ENCODE peak calls at places on chromosomes 12 and 14, in four cellular contexts. One of them, this sample, is unnamed.

GRCh38 chr12:15706010-15706676 is 83.0 kb downstream of the EPS8 start:
- DNase-seq in K562: peak
- DNase-seq in HEK293T: no peak
- DNase-seq in HepG2: no peak
- DNase-seq in this sample: no peak

GRCh38 chr12:30525171-30525570 is 170.5 kb downstream of the IPO8 start:
- DNase-seq in K562: no peak
- DNase-seq in HEK293T: no peak
- DNase-seq in HepG2: no peak
- DNase-seq in this sample: no peak

GRCh38 chr12:45644521-45644920 is 85.0 kb upstream of the ARID2 start:
- DNase-seq in K562: no peak
- DNase-seq in HEK293T: no peak
- DNase-seq in HepG2: no peak
- DNase-seq in this sample: no peak

GRCh38 chr12:115149685-115150378 is 465.9 kb upstream of the TBX3 start:
- DNase-seq in K562: no peak
- DNase-seq in HEK293T: no peak
- DNase-seq in HepG2: no peak
- DNase-seq in this sample: no peak

GRCh38 chr14:64937821-64938193 is 4.7 kb downstream of the GPX2 start:
- DNase-seq in K562: no peak
- DNase-seq in HEK293T: no peak
- DNase-seq in HepG2: peak
- DNase-seq in this sample: no peak

GRCh38 chr14:91582761-91583160 is 72.7 kb upstream of the PPP4R3A start:
- DNase-seq in K562: no peak
- DNase-seq in HEK293T: no peak
- DNase-seq in HepG2: no peak
- DNase-seq in this sample: no peak

GRCh38 chr14:99883866-99884650 is 90.8 kb downstream of the EML1 start:
- DNase-seq in K562: no peak
- DNase-seq in HEK293T: no peak
- DNase-seq in HepG2: no peak
- DNase-seq in this sample: no peak

GRCh38 chr12:77231548-77231947 is 166.2 kb upstream of the E2F7 start:
- DNase-seq in K562: no peak
- DNase-seq in HEK293T: no peak
- DNase-seq in HepG2: no peak
- DNase-seq in this sample: no peak

GRCh38 chr12:21323736-21324135 is 11.0 kb downstream of the SLCO1A2 start:
- DNase-seq in K562: no peak
- DNase-seq in HEK293T: no peak
- DNase-seq in HepG2: no peak
- DNase-seq in this sample: no peak

GRCh38 chr12:18217981-18218380 is 43.3 kb upstream of the PIK3C2G start:
- DNase-seq in K562: no peak
- DNase-seq in HEK293T: no peak
- DNase-seq in HepG2: no peak
- DNase-seq in this sample: no peak

GRCh38 chr14:50600849-50601248 is 40.9 kb downstream of the ATL1 start:
- DNase-seq in K562: peak
- DNase-seq in HEK293T: no peak
- DNase-seq in HepG2: peak
- DNase-seq in this sample: no peak

GRCh38 chr14:35068238-35069012 is 22.4 kb downstream of the FAM177A1 start:
- DNase-seq in K562: no peak
- DNase-seq in HEK293T: no peak
- DNase-seq in HepG2: no peak
- DNase-seq in this sample: no peak

GRCh38 chr12:49019435-49020317 is 1.1 kb upstream of the PRKAG1 start:
- DNase-seq in K562: peak
- DNase-seq in HEK293T: peak
- DNase-seq in HepG2: peak
- DNase-seq in this sample: no peak

GRCh38 chr14:104248203-104249055 is 110.0 kb downstream of the KIF26A start:
- DNase-seq in K562: no peak
- DNase-seq in HEK293T: no peak
- DNase-seq in HepG2: no peak
- DNase-seq in this sample: no peak

GRCh38 chr12:40202095-40203059 is 22.4 kb upstream of the LRRK2 start:
- DNase-seq in K562: no peak
- DNase-seq in HEK293T: no peak
- DNase-seq in HepG2: no peak
- DNase-seq in this sample: no peak

GRCh38 chr12:58491296-58491695 is 429.0 kb downstream of the LRIG3 start:
- DNase-seq in K562: no peak
- DNase-seq in HEK293T: no peak
- DNase-seq in HepG2: no peak
- DNase-seq in this sample: no peak

GRCh38 chr12:113537751-113538087 is 66.0 kb upstream of the LHX5 start:
- DNase-seq in K562: peak
- DNase-seq in HEK293T: no peak
- DNase-seq in HepG2: no peak
- DNase-seq in this sample: no peak

GRCh38 chr12:44154128-44154527 is 318.2 kb downstream of the TMEM117 start:
- DNase-seq in K562: no peak
- DNase-seq in HEK293T: no peak
- DNase-seq in HepG2: no peak
- DNase-seq in this sample: no peak

GRCh38 chr12:8687846-8688601 is 9.8 kb upstream of the RIMKLB start:
- DNase-seq in K562: peak
- DNase-seq in HEK293T: peak
- DNase-seq in HepG2: no peak
- DNase-seq in this sample: no peak

GRCh38 chr14:105399441-105399775 is 1.1 kb downstream of the TEX22 start:
- DNase-seq in K562: no peak
- DNase-seq in HEK293T: no peak
- DNase-seq in HepG2: no peak
- DNase-seq in this sample: no peak

GRCh38 chr14:55500219-55500701 is 59.8 kb upstream of the TBPL2 start:
- DNase-seq in K562: peak
- DNase-seq in HEK293T: no peak
- DNase-seq in HepG2: peak
- DNase-seq in this sample: no peak

GRCh38 chr14:36021030-36021422 is 155.5 kb downstream of the PTCSC3 start:
- DNase-seq in K562: no peak
- DNase-seq in HEK293T: no peak
- DNase-seq in HepG2: no peak
- DNase-seq in this sample: peak

GRCh38 chr12:44875417-44875953 is 630 bp downstream of the NELL2 start:
- DNase-seq in K562: no peak
- DNase-seq in HEK293T: peak
- DNase-seq in HepG2: no peak
- DNase-seq in this sample: no peak

DNA sequence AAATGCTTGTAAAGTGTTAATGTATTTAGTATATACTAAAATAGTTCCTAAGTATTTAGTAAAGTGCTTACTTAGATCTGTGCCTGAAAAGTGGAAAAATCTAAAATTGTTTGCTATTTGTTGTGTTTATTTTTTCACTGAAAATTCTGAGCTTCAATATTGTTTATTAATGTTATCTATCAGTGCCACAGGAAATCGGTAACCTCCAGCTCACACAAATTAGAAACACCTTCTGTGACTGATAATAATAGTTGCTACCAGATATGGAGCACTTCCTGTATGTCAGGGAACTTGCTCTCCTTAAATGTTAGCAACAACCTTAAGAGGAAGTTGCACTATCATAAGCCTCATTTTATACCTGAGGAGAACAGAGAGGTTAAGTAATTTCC is 735 bp upstream of the LRP10 start:
- DNase-seq in K562: no peak
- DNase-seq in HEK293T: no peak
- DNase-seq in HepG2: no peak
- DNase-seq in this sample: no peak
- TF ChIP-seq TARDBP in K562: no peak
- TF ChIP-seq TARDBP in HEK293T: no peak
- TF ChIP-seq TARDBP in HepG2: no peak
- TF ChIP-seq TARDBP in this sample: no peak

GRCh38 chr12:108565976-108566375 is 3.6 kb downstream of the ISCU start:
- DNase-seq in K562: no peak
- DNase-seq in HEK293T: no peak
- DNase-seq in HepG2: no peak
- DNase-seq in this sample: peak
- TF ChIP-seq TARDBP in K562: no peak
- TF ChIP-seq TARDBP in HEK293T: no peak
- TF ChIP-seq TARDBP in HepG2: no peak
- TF ChIP-seq TARDBP in this sample: no peak

GRCh38 chr12:53325539-53326061 is 4.2 kb upstream of the AAAS start:
- DNase-seq in K562: no peak
- DNase-seq in HEK293T: no peak
- DNase-seq in HepG2: peak
- DNase-seq in this sample: no peak

GRCh38 chr12:53324779-53325538 is 3.5 kb upstream of the AAAS start:
- DNase-seq in K562: peak
- DNase-seq in HEK293T: peak
- DNase-seq in HepG2: peak
- DNase-seq in this sample: peak

GRCh38 chr12:53326460-53327185 is 5.2 kb upstream of the AAAS start:
- DNase-seq in K562: no peak
- DNase-seq in HEK293T: no peak
- DNase-seq in HepG2: no peak
- DNase-seq in this sample: no peak

GRCh38 chr12:53327435-53328042 is 6.1 kb upstream of the AAAS start:
- DNase-seq in K562: peak
- DNase-seq in HEK293T: no peak
- DNase-seq in HepG2: no peak
- DNase-seq in this sample: no peak

DNA sequence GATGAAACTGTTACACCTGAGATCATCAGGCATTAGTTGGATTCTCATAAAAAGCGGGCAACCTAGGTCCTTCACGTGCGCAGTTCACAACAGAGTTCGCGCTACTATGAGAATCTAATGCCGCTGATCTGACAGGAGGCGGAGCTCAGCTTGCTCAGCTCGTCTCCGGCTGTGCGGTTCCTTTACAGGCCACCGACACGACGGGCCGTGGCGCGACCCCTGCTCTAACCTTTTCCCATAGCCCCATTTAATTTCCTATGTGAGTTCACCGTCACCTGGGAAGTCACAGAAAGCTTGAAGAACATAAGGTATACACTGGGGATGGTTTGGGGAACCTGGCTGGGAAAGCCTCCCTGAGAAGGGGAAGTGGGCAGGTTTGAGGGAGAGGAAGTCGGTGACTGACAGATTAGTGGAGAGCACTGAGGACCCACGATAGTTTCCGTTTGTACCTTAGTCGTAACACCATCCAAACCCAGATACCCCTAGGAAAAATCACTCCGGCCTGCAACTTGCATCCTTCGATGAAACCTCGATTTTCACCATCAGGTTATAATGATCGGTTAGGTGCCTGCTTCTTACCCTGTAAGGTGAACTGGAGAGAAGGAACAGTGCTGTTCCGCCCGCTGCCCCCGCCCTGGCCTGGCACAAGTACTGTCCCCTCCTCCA is 2.8 kb upstream of the AAAS start:
- DNase-seq in K562: peak
- DNase-seq in HEK293T: no peak
- DNase-seq in HepG2: no peak
- DNase-seq in this sample: peak
- TF ChIP-seq TARDBP in K562: no peak
- TF ChIP-seq TARDBP in HEK293T: no peak
- TF ChIP-seq TARDBP in HepG2: no peak
- TF ChIP-seq TARDBP in this sample: no peak

DNA sequence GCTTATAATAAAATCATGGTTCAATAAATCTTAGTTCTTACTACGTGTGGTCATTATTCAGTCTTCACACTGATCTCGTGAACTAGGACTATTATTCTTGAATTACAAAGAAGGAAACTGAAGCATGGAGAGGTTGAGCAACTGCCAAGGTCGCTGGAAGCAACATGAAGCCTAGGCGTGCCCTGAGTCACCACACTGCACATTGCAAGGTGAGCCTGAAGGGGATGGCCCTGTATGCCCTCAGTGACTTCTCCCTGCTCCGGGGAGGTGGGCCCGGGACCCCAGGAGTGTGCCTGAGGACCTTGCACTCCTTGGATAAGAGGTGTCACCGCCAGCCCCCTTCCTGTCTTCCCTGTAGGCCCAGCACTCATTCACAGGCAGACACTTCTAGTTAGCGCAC is 161.6 kb downstream of the CACNA1C start:
- DNase-seq in K562: no peak
- DNase-seq in HEK293T: no peak
- DNase-seq in HepG2: no peak
- DNase-seq in this sample: no peak
- TF ChIP-seq TARDBP in K562: no peak
- TF ChIP-seq TARDBP in HEK293T: no peak
- TF ChIP-seq TARDBP in HepG2: no peak
- TF ChIP-seq TARDBP in this sample: no peak

GRCh38 chr12:81759215-81759991 is at the start of gene PPFIA2:
- DNase-seq in K562: no peak
- DNase-seq in HEK293T: peak
- DNase-seq in HepG2: no peak
- DNase-seq in this sample: no peak
- TF ChIP-seq TARDBP in K562: no peak
- TF ChIP-seq TARDBP in HEK293T: no peak
- TF ChIP-seq TARDBP in HepG2: no peak
- TF ChIP-seq TARDBP in this sample: no peak

GRCh38 chr12:67752226-67752732 is 103.7 kb downstream of the DYRK2 start:
- DNase-seq in K562: no peak
- DNase-seq in HEK293T: no peak
- DNase-seq in HepG2: no peak
- DNase-seq in this sample: no peak

GRCh38 chr12:67750528-67751183 is 102.1 kb downstream of the DYRK2 start:
- DNase-seq in K562: no peak
- DNase-seq in HEK293T: no peak
- DNase-seq in HepG2: no peak
- DNase-seq in this sample: no peak

GRCh38 chr12:67751376-67751928 is 102.9 kb downstream of the DYRK2 start:
- DNase-seq in K562: no peak
- DNase-seq in HEK293T: no peak
- DNase-seq in HepG2: no peak
- DNase-seq in this sample: no peak

GRCh38 chr12:67758119-67758873 is 109.8 kb downstream of the DYRK2 start:
- DNase-seq in K562: no peak
- DNase-seq in HEK293T: no peak
- DNase-seq in HepG2: no peak
- DNase-seq in this sample: peak

GRCh38 chr12:67754933-67755697 is 106.6 kb downstream of the DYRK2 start:
- DNase-seq in K562: no peak
- DNase-seq in HEK293T: no peak
- DNase-seq in HepG2: no peak
- DNase-seq in this sample: no peak
- TF ChIP-seq TARDBP in K562: no peak
- TF ChIP-seq TARDBP in HEK293T: no peak
- TF ChIP-seq TARDBP in HepG2: no peak
- TF ChIP-seq TARDBP in this sample: no peak

DNA sequence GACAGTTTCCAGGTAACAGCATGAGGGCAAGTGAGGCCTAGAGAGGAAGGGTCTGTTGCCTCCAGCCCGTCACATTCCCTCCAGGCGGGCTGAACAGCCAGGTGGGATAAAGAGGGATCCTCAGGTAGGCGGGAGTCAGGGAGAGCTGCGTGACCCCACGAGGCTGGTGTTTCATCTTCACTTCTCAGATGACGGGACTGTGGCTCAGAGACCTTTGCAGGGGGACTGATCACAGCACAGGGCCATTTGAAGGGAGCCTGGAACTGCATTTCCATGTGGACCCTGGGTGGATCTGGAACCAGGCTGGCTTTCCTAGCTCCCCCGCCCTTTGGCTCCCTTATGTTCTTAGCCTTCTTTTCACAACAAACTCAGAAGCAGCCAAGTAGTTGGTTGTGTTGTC is 37.4 kb downstream of the SH2B3 start:
- DNase-seq in K562: no peak
- DNase-seq in HEK293T: no peak
- DNase-seq in HepG2: no peak
- DNase-seq in this sample: no peak
- TF ChIP-seq TARDBP in K562: no peak
- TF ChIP-seq TARDBP in HEK293T: no peak
- TF ChIP-seq TARDBP in HepG2: no peak
- TF ChIP-seq TARDBP in this sample: no peak